ENCODE peak calls at places on chromosomes 7 and 10, in four cellular contexts. S, R, K and D are unnamed samples.
A peak's percentile ranks its signal among the peaks of the same experiment; 100 is the strongest.

GRCh38 chr10:69479241-69479730 is 28.0 kb downstream of the TSPAN15 start:
- DNase-seq in S (no peak), R (no peak), K (no peak), D (no peak)

GRCh38 chr7:114916261-114916892 is 5.5 kb upstream of the MDFIC start:
- DNase-seq in S (no peak), R (no peak), K (no peak), D (no peak)

GRCh38 chr10:70588852-70589570 is 13.5 kb downstream of the PRF1 start:
- DNase-seq in S (no peak), R (no peak), K (no peak), D (no peak)

GRCh38 chr10:14405076-14406065 is 74.6 kb upstream of the FRMD4A start:
- DNase-seq in S (no peak), R (no peak), K (no peak), D (no peak)

GRCh38 chr10:60283397-60283796 is 106.3 kb downstream of the ANK3 start:
- DNase-seq in S (no peak), R (no peak), K (no peak), D (no peak)

GRCh38 chr7:137985253-137985896 is 16.5 kb downstream of the CREB3L2 start:
- DNase-seq in S (no peak), R (no peak), K (no peak), D (no peak)

GRCh38 chr7:30595461-30596042 is 874 bp downstream of the GARS1 start:
- DNase-seq in S (no peak), R (no peak), K (no peak), D (no peak)

GRCh38 chr10:83346216-83346910 is 792.9 kb upstream of the GHITM start:
- DNase-seq in S (no peak), R (no peak), K (no peak), D (no peak)

GRCh38 chr10:93722550-93722949 is 20.2 kb upstream of the FRA10AC1 start:
- DNase-seq in S (no peak), R (no peak), K (no peak), D (no peak)

GRCh38 chr7:97064972-97065587 is 40.4 kb upstream of the DLX5 start:
- DNase-seq in S (peak; percentile 37), R (no peak), K (no peak), D (peak; percentile 19)

GRCh38 chr10:114534480-114535095 is 123.5 kb downstream of the ABLIM1 start:
- DNase-seq in S (no peak), R (no peak), K (no peak), D (no peak)

GRCh38 chr7:106239406-106239805 is 45.4 kb downstream of the NAMPT start:
- DNase-seq in S (no peak), R (no peak), K (no peak), D (no peak)

GRCh38 chr10:26779176-26779860 is 81.4 kb downstream of the ABI1 start:
- DNase-seq in S (peak; percentile 30), R (no peak), K (no peak), D (no peak)

GRCh38 chr7:3028071-3028766 is 15.4 kb downstream of the CARD11 start:
- DNase-seq in S (peak; percentile 11), R (no peak), K (no peak), D (no peak)

GRCh38 chr7:22868509-22868908 is 45.9 kb upstream of the TOMM7 start:
- DNase-seq in S (no peak), R (no peak), K (no peak), D (no peak)

GRCh38 chr7:128236924-128237586 is 4.0 kb upstream of the LEP start:
- DNase-seq in S (no peak), R (no peak), K (no peak), D (no peak)

GRCh38 chr7:104137971-104138370 is 69.8 kb downstream of the ORC5 start:
- DNase-seq in S (no peak), R (peak; percentile 31), K (peak; percentile 31), D (no peak)

GRCh38 chr7:107014381-107015023 is 30.0 kb upstream of the PRKAR2B start:
- DNase-seq in S (no peak), R (no peak), K (peak; percentile 36), D (no peak)

GRCh38 chr10:5565671-5566581 is 41.2 kb downstream of the CALML3 start:
- DNase-seq in S (no peak), R (no peak), K (no peak), D (no peak)

DNA sequence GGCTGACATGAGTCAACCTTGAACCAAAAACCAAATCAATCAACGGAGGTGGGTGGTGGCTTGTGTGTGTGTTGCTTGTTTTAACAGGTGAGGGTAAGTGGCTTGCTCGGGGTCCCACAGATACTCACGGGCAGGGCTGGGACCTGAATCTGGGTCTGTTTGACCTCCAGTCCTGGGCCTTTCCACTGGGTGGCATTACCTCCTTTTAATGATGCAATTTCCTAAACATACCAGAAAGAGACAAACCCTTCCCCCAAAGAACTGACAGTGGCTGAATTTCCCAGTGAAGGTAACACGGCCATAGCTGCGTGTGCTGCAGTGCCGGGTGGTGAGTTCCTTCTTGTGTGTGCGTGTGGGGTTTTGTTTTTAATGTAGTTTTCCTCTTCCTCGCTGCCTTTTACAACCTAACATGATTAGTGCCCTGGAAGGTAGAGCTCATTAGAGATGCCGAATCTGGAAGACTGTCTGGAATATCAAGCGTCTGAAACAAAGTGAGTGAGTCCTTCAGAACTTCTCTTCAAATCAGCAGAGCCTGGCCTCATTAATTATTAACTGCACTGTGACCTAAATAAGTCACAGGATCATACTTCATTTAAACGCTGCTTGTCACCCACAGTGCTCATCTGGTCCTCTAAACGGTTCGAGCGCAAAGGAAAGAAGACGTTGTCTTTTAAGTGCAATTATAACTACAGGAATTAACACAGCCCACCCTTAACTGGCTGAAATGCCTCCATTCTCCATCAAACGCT is 166.1 kb upstream of the TCERG1L start:
- DNase-seq in S (no peak), R (no peak), K (no peak), D (no peak)
- TF ChIP-seq CTCF in S (no peak), R (no peak), K (peak; percentile 29), D (no peak)

GRCh38 chr7:20331231-20331880 is 656 bp downstream of the ITGB8 start:
- DNase-seq in S (peak; percentile 66), R (peak; percentile 89), K (peak; percentile 65), D (no peak)
- TF ChIP-seq CTCF in S (no peak), R (no peak), K (no peak), D (no peak)

DNA sequence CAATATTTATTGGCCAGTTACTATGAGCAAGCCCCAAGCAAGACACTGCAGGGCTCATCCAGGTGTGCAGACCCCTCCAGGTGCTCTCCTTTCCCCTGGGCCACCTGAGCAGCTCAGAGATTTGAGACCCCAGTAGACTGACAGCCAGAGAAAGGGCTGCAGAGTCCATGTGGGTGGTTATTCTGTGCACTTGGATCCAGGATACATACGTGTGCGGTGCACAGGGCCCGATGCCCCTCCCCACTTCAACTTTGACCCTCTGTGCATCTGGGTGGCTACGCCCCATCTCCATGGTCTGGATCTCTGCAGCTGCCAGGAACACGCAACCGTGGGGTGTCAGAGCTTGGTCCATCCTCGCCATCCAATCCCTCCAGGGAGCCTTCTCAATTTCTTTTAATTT is 72.9 kb downstream of the MKI67 start:
- DNase-seq in S (no peak), R (no peak), K (no peak), D (no peak)
- TF ChIP-seq CTCF in S (no peak), R (no peak), K (no peak), D (no peak)

DNA sequence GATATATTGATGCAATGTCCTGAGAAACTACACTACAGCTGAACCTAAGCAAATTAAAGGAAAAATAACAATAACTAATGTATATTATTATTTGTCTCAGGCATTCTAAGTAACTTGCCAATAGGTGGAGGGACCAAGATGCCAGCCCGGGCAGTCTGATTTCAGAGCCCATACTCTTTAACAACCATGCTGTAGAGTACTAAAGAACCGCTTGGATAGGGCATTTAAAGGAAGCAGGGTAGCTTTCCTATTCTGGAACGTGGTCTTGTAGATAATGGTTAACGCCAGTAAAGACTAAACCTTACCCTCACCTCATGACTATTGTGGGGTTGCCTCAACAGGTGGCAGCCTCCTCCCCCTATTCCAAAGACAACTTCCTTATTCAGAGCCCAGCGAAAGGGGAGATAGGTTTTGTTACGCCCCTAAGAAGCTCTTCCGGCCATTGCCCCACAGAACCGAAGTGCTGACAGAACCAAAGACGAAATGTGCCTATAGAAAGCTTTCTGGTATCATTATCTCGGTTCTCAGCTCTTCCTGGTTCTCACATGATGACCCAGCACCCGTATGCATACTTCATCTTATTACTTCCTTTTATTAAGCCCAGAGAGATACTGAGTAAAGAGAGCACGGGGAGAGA is 707 bp upstream of the C1GALT1 start:
- DNase-seq in S (peak; percentile 72), R (no peak), K (peak; percentile 66), D (no peak)
- TF ChIP-seq CTCF in S (no peak), R (no peak), K (no peak), D (no peak)

GRCh38 chr7:118250860-118251494 is 26.5 kb downstream of the ANKRD7 start:
- DNase-seq in S (no peak), R (no peak), K (no peak), D (no peak)
- TF ChIP-seq CTCF in S (no peak), R (peak; percentile 9), K (peak; percentile 52), D (peak; percentile 22)

GRCh38 chr10:80441831-80442230 is 12.3 kb upstream of the TSPAN14 start:
- DNase-seq in S (no peak), R (no peak), K (no peak), D (no peak)

GRCh38 chr10:80442879-80443278 is 11.2 kb upstream of the TSPAN14 start:
- DNase-seq in S (no peak), R (no peak), K (no peak), D (no peak)

GRCh38 chr10:80444124-80444523 is 10.0 kb upstream of the TSPAN14 start:
- DNase-seq in S (no peak), R (no peak), K (no peak), D (no peak)

GRCh38 chr10:80444646-80445319 is 9.3 kb upstream of the TSPAN14 start:
- DNase-seq in S (peak; percentile 86), R (peak; percentile 87), K (peak; percentile 65), D (no peak)

GRCh38 chr10:80443531-80443974 is 10.6 kb upstream of the TSPAN14 start:
- DNase-seq in S (peak; percentile 67), R (no peak), K (peak; percentile 43), D (no peak)
- TF ChIP-seq CTCF in S (peak; percentile 12), R (peak; percentile 9), K (peak; percentile 58), D (peak; percentile 6)

GRCh38 chr7:140592957-140593356 is 47.7 kb downstream of the DENND2A start:
- DNase-seq in S (no peak), R (no peak), K (no peak), D (no peak)
- TF ChIP-seq CTCF in S (no peak), R (no peak), K (no peak), D (no peak)